ENCODE peak calls at places on chromosomes 1 and 21, in six cellular contexts. J is GM10248, D is mesothelial cell of epicardium, P is GM23338, B is fibroblast of pulmonary artery, U is thoracic aorta. Z is an unnamed sample.

GRCh38 chr1:173137116-173137515 is 70.0 kb downstream of the TNFSF4 start:
- DNase-seq in U (no peak), D (no peak), P (no peak), B (peak; percentile 65), J (no peak), Z (peak; percentile 12)

GRCh38 chr1:64080947-64081562 is 122.4 kb upstream of the UBE2U start:
- DNase-seq in D (no peak), U (no peak), J (no peak), B (peak; percentile 43), P (no peak), Z (no peak)

GRCh38 chr1:63152572-63152971 is 169.8 kb upstream of the FOXD3 start:
- DNase-seq in U (no peak), J (no peak), P (no peak), D (no peak), B (no peak), Z (no peak)

GRCh38 chr1:48462716-48463285 is 9.2 kb downstream of the SPATA6 start:
- DNase-seq in J (no peak), B (no peak), P (peak; percentile 37), U (no peak), D (no peak), Z (no peak)

GRCh38 chr21:44054710-44055109 is 42.6 kb downstream of the TRAPPC10 start:
- DNase-seq in D (no peak), J (no peak), U (no peak), B (peak; percentile 89), P (no peak), Z (peak; percentile 65)

GRCh38 chr21:45320261-45320990 is 32.7 kb upstream of the POFUT2 start:
- DNase-seq in D (peak; percentile 10), P (no peak), U (no peak), B (no peak), J (no peak), Z (no peak)

GRCh38 chr1:41672173-41672572 is 187.7 kb upstream of the EDN2 start:
- DNase-seq in J (no peak), P (no peak), D (no peak), B (peak; percentile 63), U (no peak), Z (peak; percentile 80)

GRCh38 chr1:79353224-79353623 is 346.7 kb upstream of the ADGRL4 start:
- DNase-seq in B (peak; percentile 80), J (peak; percentile 9), U (no peak), D (no peak), P (peak; percentile 66), Z (peak; percentile 79)

GRCh38 chr1:62437273-62437945 is 560 bp downstream of the USP1 start:
- DNase-seq in D (no peak), B (peak; percentile 22), U (no peak), J (no peak), P (peak; percentile 51), Z (no peak)

GRCh38 chr1:71509051-71509595 is 428.3 kb upstream of the ZRANB2 start:
- DNase-seq in B (peak; percentile 15), J (no peak), D (no peak), U (no peak), P (no peak), Z (no peak)

GRCh38 chr1:168341576-168341975 is 60.9 kb downstream of the TBX19 start:
- DNase-seq in D (no peak), P (no peak), B (peak; percentile 57), U (no peak), J (no peak), Z (no peak)

GRCh38 chr1:86860424-86860823 is 53.5 kb downstream of the SELENOF start:
- DNase-seq in U (no peak), D (no peak), J (no peak), B (no peak), P (no peak), Z (no peak)

GRCh38 chr21:29130234-29130993 is at the start of gene MAP3K7CL:
- DNase-seq in J (no peak), P (no peak), D (no peak), U (peak; percentile 52), B (peak; percentile 97), Z (peak; percentile 100)

GRCh38 chr21:16707274-16707673 is 805.6 kb upstream of the CXADR start:
- DNase-seq in D (no peak), B (no peak), J (no peak), P (no peak), U (no peak), Z (no peak)

GRCh38 chr1:184027751-184028682 is 9.5 kb downstream of the COLGALT2 start:
- DNase-seq in U (no peak), P (no peak), B (no peak), D (no peak), J (no peak), Z (no peak)

GRCh38 chr1:229119876-229120275 is 151.0 kb upstream of the RAB4A start:
- DNase-seq in D (no peak), U (no peak), J (no peak), B (no peak), P (no peak), Z (no peak)

GRCh38 chr1:46587072-46587471 is 17.0 kb downstream of the MKNK1 start:
- DNase-seq in U (no peak), D (no peak), B (no peak), P (no peak), J (no peak), Z (no peak)

GRCh38 chr1:54238353-54239040 is 38.5 kb downstream of the MRPL37 start:
- DNase-seq in B (no peak), U (no peak), P (no peak), J (no peak), D (no peak), Z (no peak)

GRCh38 chr1:196309386-196309785 is 298.9 kb downstream of the KCNT2 start:
- DNase-seq in U (no peak), B (peak; percentile 72), J (no peak), D (no peak), P (peak; percentile 19), Z (no peak)

GRCh38 chr1:55071477-55071876 is 32.1 kb downstream of the PCSK9 start:
- DNase-seq in U (no peak), B (peak; percentile 76), P (peak; percentile 87), D (no peak), J (no peak), Z (peak; percentile 67)

GRCh38 chr1:159924025-159924790 is 1.1 kb downstream of the TAGLN2 start:
- DNase-seq in U (peak; percentile 83), J (peak; percentile 83), D (no peak), P (peak; percentile 54), B (peak; percentile 90), Z (peak; percentile 90)

GRCh38 chr1:111719561-111720239 is 19.5 kb downstream of the INKA2 start:
- DNase-seq in B (peak; percentile 78), U (no peak), P (no peak), D (no peak), J (no peak), Z (no peak)

GRCh38 chr1:151537112-151537511 is 3.0 kb upstream of the TUFT1 start:
- DNase-seq in D (no peak), B (peak; percentile 98), U (no peak), P (no peak), J (no peak), Z (peak; percentile 97)

GRCh38 chr1:241612533-241613505 is 27.4 kb downstream of the CHML start:
- DNase-seq in P (peak; percentile 21), U (no peak), J (no peak), B (peak; percentile 90), D (no peak), Z (peak; percentile 92)

GRCh38 chr1:92329356-92330129 is 30.7 kb downstream of the RPAP2 start:
- DNase-seq in P (no peak), B (peak; percentile 56), J (no peak), D (no peak), U (no peak), Z (peak; percentile 98)

GRCh38 chr1:235622933-235623790 is 26.4 kb downstream of the GNG4 start:
- DNase-seq in P (peak; percentile 48), B (no peak), D (no peak), U (no peak), J (no peak), Z (no peak)

GRCh38 chr1:93844262-93845045 is 34.6 kb downstream of the DNTTIP2 start:
- DNase-seq in U (no peak), J (peak; percentile 62), B (peak; percentile 90), P (peak; percentile 85), D (no peak), Z (peak; percentile 76)

GRCh38 chr1:18936814-18937481 is 19.5 kb downstream of the IFFO2 start:
- DNase-seq in U (no peak), J (no peak), P (no peak), B (no peak), D (no peak), Z (no peak)

GRCh38 chr1:92411511-92411910 is 75.2 kb downstream of the GFI1 start:
- DNase-seq in P (no peak), J (no peak), D (no peak), B (peak; percentile 42), U (no peak), Z (peak; percentile 53)

GRCh38 chr21:33299181-33299752 is 25.5 kb upstream of the IFNAR1 start:
- DNase-seq in D (no peak), U (no peak), J (peak; percentile 73), B (no peak), P (peak; percentile 51), Z (no peak)

GRCh38 chr21:34021726-34022125 is 51.7 kb upstream of the MRPS6 start:
- DNase-seq in P (no peak), B (no peak), U (no peak), D (no peak), J (no peak), Z (no peak)

GRCh38 chr1:230569201-230569600 is 73.1 kb upstream of the COG2 start:
- DNase-seq in B (no peak), P (no peak), D (no peak), U (no peak), J (no peak), Z (no peak)

GRCh38 chr1:230568676-230569075 is 73.6 kb upstream of the COG2 start:
- DNase-seq in U (no peak), B (no peak), D (no peak), J (no peak), P (no peak), Z (no peak)

GRCh38 chr1:230570724-230571390 is 71.4 kb upstream of the COG2 start:
- DNase-seq in U (no peak), P (no peak), J (no peak), B (no peak), D (no peak), Z (no peak)

GRCh38 chr1:230566481-230566880 is 75.8 kb upstream of the COG2 start:
- DNase-seq in U (no peak), P (no peak), J (no peak), B (no peak), D (no peak), Z (no peak)

GRCh38 chr1:230568008-230568407 is 74.3 kb upstream of the COG2 start:
- DNase-seq in U (no peak), P (peak; percentile 57), D (no peak), J (peak; percentile 11), B (peak; percentile 11), Z (peak; percentile 7)
- TF ChIP-seq CTCF in U (no peak), P (peak; percentile 43), D (no peak), J (no peak), B (peak; percentile 11), Z (peak; percentile 48)

GRCh38 chr1:36576118-36576517 is 93.4 kb upstream of the CSF3R start:
- DNase-seq in U (no peak), B (peak; percentile 37), D (peak; percentile 58), J (peak; percentile 79), P (peak; percentile 91), Z (peak; percentile 40)
- TF ChIP-seq CTCF in U (peak; percentile 57), B (peak; percentile 89), D (peak; percentile 58), J (peak; percentile 82), P (peak; percentile 79), Z (peak; percentile 89)

GRCh38 chr1:83545450-83545849 is 453.5 kb downstream of the TTLL7 start:
- DNase-seq in U (no peak), J (no peak), P (peak; percentile 51), D (no peak), B (no peak), Z (no peak)
- TF ChIP-seq CTCF in U (no peak), J (no peak), P (peak; percentile 69), D (no peak), B (no peak), Z (peak; percentile 37)

GRCh38 chr1:85656948-85657347 is 51.3 kb downstream of the ZNHIT6 start:
- DNase-seq in U (no peak), J (no peak), P (no peak), B (no peak), D (no peak), Z (no peak)
- TF ChIP-seq CTCF in U (no peak), J (no peak), P (no peak), B (no peak), D (no peak), Z (no peak)

Z was measured in brain microvascular endothelial cell.